ENCODE peak calls at places on chromosomes 4 and X, in ten cellular contexts. F is adrenal gland; I is fibroblast of lung; O is astrocyte of the cerebellum; C is tibial nerve; P is CD8-positive, alpha-beta T cell; R is fibroblast of the aortic adventitia; X is cardiac muscle cell; A is brain microvascular endothelial cell; Q is IMR-90. K is an unnamed sample.
A peak's percentile ranks its signal among the peaks of the same experiment; 100 is the strongest.

GRCh38 chr4:52370576-52370975 is 288.5 kb downstream of the USP46 start:
- DNase-seq in X (no peak), C (no peak), Q (no peak), O (no peak), R (no peak), A (no peak), P (no peak), I (no peak), F (no peak), K (no peak)

GRCh38 chr4:6134612-6135220 is 65.6 kb downstream of the JAKMIP1 start:
- DNase-seq in F (no peak), A (no peak), Q (no peak), X (no peak), C (no peak), R (no peak), P (peak; percentile 42), O (no peak), I (no peak), K (no peak)

GRCh38 chr4:113901994-113902787 is 77.3 kb downstream of the ARSJ start:
- DNase-seq in P (peak; percentile 67), X (no peak), A (no peak), I (no peak), F (no peak), O (no peak), C (no peak), R (no peak), Q (no peak), K (peak; percentile 14)

GRCh38 chr4:94461506-94461905 is 9.8 kb downstream of the PDLIM5 start:
- DNase-seq in P (no peak), R (no peak), O (no peak), C (no peak), Q (no peak), I (no peak), A (no peak), F (no peak), X (no peak), K (no peak)

GRCh38 chrX:39385022-39385421 is 583.8 kb downstream of the MID1IP1 start:
- DNase-seq in F (no peak), Q (no peak), P (no peak), R (no peak), X (no peak), C (no peak), O (no peak), I (no peak), A (no peak), K (no peak)

GRCh38 chr4:96593422-96593821 is 753.5 kb downstream of the PDHA2 start:
- DNase-seq in A (no peak), Q (no peak), R (no peak), O (no peak), C (no peak), P (no peak), F (no peak), I (peak; percentile 7), X (no peak), K (no peak)

GRCh38 chrX:33434256-33435092 is 223.1 kb upstream of the DMD start:
- DNase-seq in A (peak; percentile 55), O (peak; percentile 23), R (peak; percentile 35), F (peak; percentile 73), P (peak; percentile 10), X (peak; percentile 82), Q (peak; percentile 37), I (peak; percentile 14), C (peak; percentile 66), K (peak; percentile 53)

GRCh38 chr4:186097386-186097785 is 7.1 kb upstream of the FAM149A start:
- DNase-seq in O (no peak), R (no peak), C (no peak), F (no peak), X (no peak), P (no peak), Q (no peak), A (no peak), I (no peak), K (no peak)

GRCh38 chrX:90617710-90618325 is 696.1 kb downstream of the TGIF2LX start:
- DNase-seq in I (no peak), R (no peak), O (no peak), F (no peak), P (no peak), Q (no peak), X (no peak), C (no peak), A (no peak), K (no peak)

GRCh38 chr4:13386405-13387107 is 97.6 kb downstream of the RAB28 start:
- DNase-seq in Q (peak; percentile 21), R (no peak), A (no peak), C (no peak), I (peak; percentile 80), X (no peak), P (no peak), O (peak; percentile 41), F (no peak), K (no peak)

GRCh38 chrX:131827935-131828334 is 195.2 kb upstream of the STK26 start:
- DNase-seq in Q (no peak), A (peak; percentile 23), I (no peak), R (peak; percentile 35), O (no peak), P (no peak), C (no peak), X (peak; percentile 63), F (no peak), K (peak; percentile 39)
- H3K4me3 ChIP-seq in Q (no peak overlapping the region), A (no peak overlapping the region), I (no peak overlapping the region), R (no peak overlapping the region), O (no peak overlapping the region), P (no peak overlapping the region), C (no peak overlapping the region), X (peak overlapping the region; percentile 61), F (no peak overlapping the region), K (no peak overlapping the region)

GRCh38 chr4:8188085-8188484 is 11.0 kb upstream of the SH3TC1 start:
- DNase-seq in O (no peak), X (no peak), F (no peak), R (no peak), P (no peak), I (no peak), Q (no peak), A (no peak), C (no peak), K (peak; percentile 56)
- TF ChIP-seq CTCF in O (no peak), X (no peak), F (no peak), R (no peak), P (no peak), I (no peak), Q (no peak), A (no peak), C (no peak), K (no peak)

GRCh38 chr4:184784628-184785257 is 41.0 kb downstream of the ACSL1 start:
- DNase-seq in R (no peak), P (no peak), I (no peak), Q (no peak), O (no peak), A (no peak), F (no peak), X (no peak), C (no peak), K (no peak)

GRCh38 chr4:184787766-184788503 is 37.8 kb downstream of the ACSL1 start:
- DNase-seq in R (no peak), A (no peak), O (no peak), P (no peak), F (no peak), Q (no peak), C (no peak), X (no peak), I (no peak), K (no peak)

GRCh38 chr4:184778325-184778724 is 44.4 kb upstream of the CENPU start:
- DNase-seq in A (no peak), R (no peak), O (no peak), X (no peak), Q (no peak), I (no peak), P (no peak), C (no peak), F (no peak), K (no peak)

GRCh38 chr4:184785813-184786212 is 40.0 kb downstream of the ACSL1 start:
- DNase-seq in I (no peak), O (no peak), A (no peak), C (no peak), X (no peak), Q (no peak), R (no peak), F (no peak), P (no peak), K (no peak)

GRCh38 chr4:184782731-184783472 is 42.9 kb downstream of the ACSL1 start:
- DNase-seq in R (no peak), O (no peak), X (no peak), P (no peak), I (no peak), C (no peak), F (no peak), A (no peak), Q (no peak), K (no peak)
- H3K4me3 ChIP-seq in R (no peak overlapping the region), O (no peak overlapping the region), X (no peak overlapping the region), P (no peak overlapping the region), I (no peak overlapping the region), C (no peak overlapping the region), F (no peak overlapping the region), A (no peak overlapping the region), Q (no peak overlapping the region), K (no peak overlapping the region)

GRCh38 chrX:68490644-68491043 is 8.2 kb upstream of the YIPF6 start:
- DNase-seq in R (peak; percentile 27), P (no peak), X (peak; percentile 8), O (no peak), Q (peak; percentile 14), F (no peak), I (no peak), C (no peak), A (peak; percentile 35), K (peak; percentile 36)
- TF ChIP-seq CTCF in R (peak; percentile 49), P (no peak), X (peak; percentile 45), O (peak; percentile 59), Q (peak; percentile 37), F (no peak), I (peak; percentile 31), C (no peak), A (peak; percentile 61), K (peak; percentile 51)

GRCh38 chr4:147015531-147015930 is 69.9 kb upstream of the TTC29 start:
- DNase-seq in P (no peak), O (no peak), F (no peak), I (no peak), C (no peak), Q (no peak), X (no peak), A (no peak), R (peak; percentile 10), K (no peak)
- H3K4me3 ChIP-seq in P (no peak overlapping the region), O (no peak overlapping the region), F (no peak overlapping the region), I (no peak overlapping the region), C (no peak overlapping the region), Q (no peak overlapping the region), X (no peak overlapping the region), A (no peak overlapping the region), R (no peak overlapping the region), K (no peak overlapping the region)

DNA sequence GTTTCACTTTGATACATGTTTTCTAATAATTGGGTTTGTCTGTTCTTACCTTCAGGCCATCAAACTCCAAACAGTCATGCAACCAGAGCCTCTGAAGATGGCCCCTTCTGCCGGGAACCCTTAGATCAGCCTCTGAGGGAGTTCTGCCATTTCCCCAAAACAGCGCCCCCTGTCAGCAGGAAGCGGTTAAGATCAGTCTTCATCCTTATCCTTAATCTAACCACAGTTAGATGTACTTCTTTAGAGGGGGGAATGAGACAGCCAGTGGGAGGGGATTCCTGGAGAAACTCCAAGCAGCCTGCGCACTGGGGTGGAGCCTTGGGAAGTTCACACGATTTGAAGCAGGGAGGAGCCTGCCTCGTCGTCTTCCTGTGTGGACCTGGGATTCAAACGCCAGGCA is 185.4 kb downstream of the INPP4B start:
- DNase-seq in P (no peak), I (no peak), X (no peak), F (no peak), O (no peak), C (no peak), A (no peak), Q (no peak), R (no peak), K (no peak)
- TF ChIP-seq CTCF in P (no peak), I (no peak), X (no peak), F (no peak), O (no peak), C (no peak), A (peak; percentile 16), Q (no peak), R (no peak), K (no peak)

GRCh38 chr4:55939437-55939836 is 9.3 kb upstream of the CEP135 start:
- DNase-seq in F (no peak), X (no peak), O (no peak), C (no peak), A (no peak), P (no peak), R (no peak), I (no peak), Q (no peak), K (no peak)
- H3K4me3 ChIP-seq in F (no peak overlapping the region), X (no peak overlapping the region), O (no peak overlapping the region), C (no peak overlapping the region), A (no peak overlapping the region), P (no peak overlapping the region), R (no peak overlapping the region), I (no peak overlapping the region), Q (no peak overlapping the region), K (no peak overlapping the region)

K was measured in epithelial cell of esophagus.